ENCODE peak calls at places on chromosome 20, in seven cellular contexts. One of them, this sample, is unnamed.

GRCh38 chr20:53434662-53435061 is 159.0 kb downstream of the ZNF217 start:
- DNase-seq in NAMALWA: no peak
- DNase-seq in midbrain: no peak
- DNase-seq in T-cell: no peak
- DNase-seq in posterior cingulate gyrus: no peak
- DNase-seq in activated CD8-positive, alpha-beta memory T cell treated with anti-CD3 and anti-CD28 coated beads for 4 hours: no peak
- DNase-seq in AG04450: no peak
- DNase-seq in this sample: no peak

GRCh38 chr20:20628314-20628713 is 84.1 kb downstream of the RALGAPA2 start:
- DNase-seq in activated CD8-positive, alpha-beta memory T cell treated with anti-CD3 and anti-CD28 coated beads for 4 hours: no peak
- DNase-seq in posterior cingulate gyrus: no peak
- DNase-seq in NAMALWA: no peak
- DNase-seq in AG04450: no peak
- DNase-seq in midbrain: no peak
- DNase-seq in T-cell: no peak
- DNase-seq in this sample: no peak

GRCh38 chr20:16349518-16350295 is 223.5 kb downstream of the KIF16B start:
- DNase-seq in posterior cingulate gyrus: no peak
- DNase-seq in T-cell: no peak
- DNase-seq in NAMALWA: no peak
- DNase-seq in midbrain: no peak
- DNase-seq in activated CD8-positive, alpha-beta memory T cell treated with anti-CD3 and anti-CD28 coated beads for 4 hours: no peak
- DNase-seq in AG04450: no peak
- DNase-seq in this sample: no peak

GRCh38 chr20:17666491-17666890 is 15.6 kb downstream of the RRBP1 start:
- DNase-seq in midbrain: peak; percentile 15
- DNase-seq in NAMALWA: no peak
- DNase-seq in AG04450: no peak
- DNase-seq in T-cell: no peak
- DNase-seq in activated CD8-positive, alpha-beta memory T cell treated with anti-CD3 and anti-CD28 coated beads for 4 hours: no peak
- DNase-seq in posterior cingulate gyrus: no peak
- DNase-seq in this sample: no peak

GRCh38 chr20:23856736-23857135 is 22.8 kb downstream of the CST5 start:
- DNase-seq in AG04450: no peak
- DNase-seq in posterior cingulate gyrus: no peak
- DNase-seq in T-cell: no peak
- DNase-seq in activated CD8-positive, alpha-beta memory T cell treated with anti-CD3 and anti-CD28 coated beads for 4 hours: no peak
- DNase-seq in NAMALWA: no peak
- DNase-seq in midbrain: no peak
- DNase-seq in this sample: no peak

GRCh38 chr20:14657231-14657630 is 319.8 kb upstream of the FLRT3 start:
- DNase-seq in posterior cingulate gyrus: no peak
- DNase-seq in activated CD8-positive, alpha-beta memory T cell treated with anti-CD3 and anti-CD28 coated beads for 4 hours: no peak
- DNase-seq in midbrain: no peak
- DNase-seq in AG04450: no peak
- DNase-seq in T-cell: no peak
- DNase-seq in NAMALWA: no peak
- DNase-seq in this sample: no peak

GRCh38 chr20:57656821-57657536 is 36.8 kb upstream of the ZBP1 start:
- DNase-seq in activated CD8-positive, alpha-beta memory T cell treated with anti-CD3 and anti-CD28 coated beads for 4 hours: no peak
- DNase-seq in posterior cingulate gyrus: peak; percentile 5
- DNase-seq in midbrain: no peak
- DNase-seq in T-cell: no peak
- DNase-seq in AG04450: no peak
- DNase-seq in NAMALWA: no peak
- DNase-seq in this sample: no peak

GRCh38 chr20:49228676-49229075 is 9.5 kb downstream of the DDX27 start:
- DNase-seq in activated CD8-positive, alpha-beta memory T cell treated with anti-CD3 and anti-CD28 coated beads for 4 hours: no peak
- DNase-seq in midbrain: no peak
- DNase-seq in NAMALWA: no peak
- DNase-seq in T-cell: no peak
- DNase-seq in AG04450: no peak
- DNase-seq in posterior cingulate gyrus: no peak
- DNase-seq in this sample: no peak

GRCh38 chr20:59001449-59002171 is 5.4 kb downstream of the CTSZ start:
- DNase-seq in AG04450: no peak
- DNase-seq in NAMALWA: no peak
- DNase-seq in midbrain: no peak
- DNase-seq in T-cell: no peak
- DNase-seq in posterior cingulate gyrus: no peak
- DNase-seq in activated CD8-positive, alpha-beta memory T cell treated with anti-CD3 and anti-CD28 coated beads for 4 hours: no peak
- DNase-seq in this sample: no peak

GRCh38 chr20:53847118-53847842 is 223.1 kb downstream of the BCAS1 start:
- DNase-seq in NAMALWA: peak; percentile 79
- DNase-seq in T-cell: no peak
- DNase-seq in midbrain: no peak
- DNase-seq in activated CD8-positive, alpha-beta memory T cell treated with anti-CD3 and anti-CD28 coated beads for 4 hours: no peak
- DNase-seq in posterior cingulate gyrus: no peak
- DNase-seq in AG04450: no peak
- DNase-seq in this sample: no peak

GRCh38 chr20:32017711-32018251 is 7.5 kb downstream of the CCM2L start:
- DNase-seq in activated CD8-positive, alpha-beta memory T cell treated with anti-CD3 and anti-CD28 coated beads for 4 hours: no peak
- DNase-seq in NAMALWA: peak; percentile 41
- DNase-seq in posterior cingulate gyrus: no peak
- DNase-seq in T-cell: no peak
- DNase-seq in AG04450: no peak
- DNase-seq in midbrain: no peak
- DNase-seq in this sample: peak; percentile 79

GRCh38 chr20:25484224-25484846 is 76.9 kb downstream of the GINS1 start:
- DNase-seq in NAMALWA: no peak
- DNase-seq in AG04450: no peak
- DNase-seq in T-cell: no peak
- DNase-seq in activated CD8-positive, alpha-beta memory T cell treated with anti-CD3 and anti-CD28 coated beads for 4 hours: no peak
- DNase-seq in posterior cingulate gyrus: no peak
- DNase-seq in midbrain: no peak
- DNase-seq in this sample: no peak

GRCh38 chr20:37969949-37970855 is 63.1 kb downstream of the TTI1 start:
- DNase-seq in posterior cingulate gyrus: no peak
- DNase-seq in AG04450: no peak
- DNase-seq in activated CD8-positive, alpha-beta memory T cell treated with anti-CD3 and anti-CD28 coated beads for 4 hours: no peak
- DNase-seq in midbrain: no peak
- DNase-seq in NAMALWA: no peak
- DNase-seq in T-cell: no peak
- DNase-seq in this sample: peak; percentile 27

GRCh38 chr20:53660078-53660909 is 66.7 kb upstream of the ZNF217 start:
- DNase-seq in AG04450: no peak
- DNase-seq in midbrain: peak; percentile 48
- DNase-seq in T-cell: no peak
- DNase-seq in NAMALWA: no peak
- DNase-seq in posterior cingulate gyrus: peak; percentile 32
- DNase-seq in activated CD8-positive, alpha-beta memory T cell treated with anti-CD3 and anti-CD28 coated beads for 4 hours: no peak
- DNase-seq in this sample: no peak

This sample was measured in Karpas-422.